ENCODE peak calls at places on chromosomes 6 and 20, in six cellular contexts. K is heart right ventricle, V is NCI-H1105, B is EL, M is GM13977, G is dermis microvascular lymphatic vessel endothelial cell. Q is an unnamed sample.

GRCh38 chr6:1636971-1637871 is 27.5 kb downstream of the FOXC1 start:
- DNase-seq in K (no peak), V (peak), B (no peak), M (no peak), G (no peak), Q (no peak)

GRCh38 chr6:122996797-122997520 is 924 bp downstream of the CLVS2 start:
- DNase-seq in K (no peak), V (no peak), B (no peak), M (no peak), G (no peak), Q (no peak)

GRCh38 chr6:158908596-158908995 is 89.4 kb upstream of the EZR start:
- DNase-seq in K (no peak), V (no peak), B (no peak), M (no peak), G (no peak), Q (no peak)

GRCh38 chr6:71091946-71092345 is 135.1 kb upstream of the B3GAT2 start:
- DNase-seq in K (no peak), V (no peak), B (no peak), M (no peak), G (no peak), Q (no peak)

GRCh38 chr20:36004045-36004444 is 35.7 kb downstream of the CNBD2 start:
- DNase-seq in K (no peak), V (no peak), B (no peak), M (no peak), G (no peak), Q (no peak)

GRCh38 chr6:2625581-2625980 is 125.1 kb downstream of the MYLK4 start:
- DNase-seq in K (no peak), V (no peak), B (no peak), M (no peak), G (no peak), Q (no peak)

GRCh38 chr6:44216677-44217331 is at the start of gene MYMX:
- DNase-seq in K (peak), V (no peak), B (no peak), M (no peak), G (no peak), Q (no peak)

GRCh38 chr6:149820506-149820905 is 43.7 kb downstream of the LRP11 start:
- DNase-seq in K (no peak), V (no peak), B (no peak), M (no peak), G (no peak), Q (peak)

GRCh38 chr6:41469156-41469950 is 76.8 kb upstream of the FOXP4 start:
- DNase-seq in K (no peak), V (no peak), B (no peak), M (no peak), G (no peak), Q (no peak)

GRCh38 chr6:158629376-158630221 is 14.9 kb downstream of the DYNLT1 start:
- DNase-seq in K (no peak), V (no peak), B (no peak), M (no peak), G (no peak), Q (no peak)

GRCh38 chr6:46263709-46264091 is 92.9 kb upstream of the ENPP5 start:
- DNase-seq in K (no peak), V (no peak), B (peak), M (no peak), G (peak), Q (no peak)

GRCh38 chr20:64109831-64110391 is 2.5 kb upstream of the NPBWR2 start:
- DNase-seq in K (no peak), V (no peak), B (no peak), M (no peak), G (no peak), Q (no peak)

GRCh38 chr6:98487612-98488011 is 346.8 kb upstream of the POU3F2 start:
- DNase-seq in K (no peak), V (no peak), B (no peak), M (no peak), G (no peak), Q (no peak)

GRCh38 chr6:143251288-143251687 is 190.6 kb downstream of the AIG1 start:
- DNase-seq in K (no peak), V (no peak), B (no peak), M (no peak), G (no peak), Q (no peak)

GRCh38 chr20:9919271-9920014 is 80.6 kb upstream of the PAK5 start:
- DNase-seq in K (no peak), V (no peak), B (no peak), M (peak), G (no peak), Q (peak)

GRCh38 chr20:699811-700338 is 24.3 kb upstream of the SCRT2 start:
- DNase-seq in K (peak), V (no peak), B (no peak), M (no peak), G (no peak), Q (no peak)

GRCh38 chr20:50129662-50130345 is 16.9 kb upstream of the UBE2V1 start:
- DNase-seq in K (no peak), V (no peak), B (no peak), M (no peak), G (no peak), Q (no peak)

GRCh38 chr20:49345538-49345937 is 67.7 kb upstream of the ZNFX1 start:
- DNase-seq in K (no peak), V (no peak), B (peak), M (no peak), G (no peak), Q (no peak)

GRCh38 chr20:41411458-41411857 is 44.8 kb upstream of the EMILIN3 start:
- DNase-seq in K (no peak), V (no peak), B (peak), M (no peak), G (no peak), Q (peak)

GRCh38 chr20:62764156-62764935 is 31.9 kb upstream of the MRGBP start:
- DNase-seq in K (no peak), V (no peak), B (no peak), M (no peak), G (no peak), Q (no peak)

GRCh38 chr20:50191065-50191565 is 485 bp downstream of the CEBPB start:
- DNase-seq in K (peak), V (peak), B (peak), M (peak), G (no peak), Q (peak)

GRCh38 chr20:62088258-62089127 is 22.8 kb upstream of the TAF4 start:
- DNase-seq in K (no peak), V (no peak), B (peak), M (no peak), G (no peak), Q (no peak)

GRCh38 chr6:37696220-37696840 is 1.4 kb downstream of the MDGA1 start:
- DNase-seq in K (peak), V (no peak), B (peak), M (peak), G (no peak), Q (no peak)

GRCh38 chr20:316316-317068 is 8.9 kb upstream of the SOX12 start:
- DNase-seq in K (no peak), V (no peak), B (no peak), M (no peak), G (no peak), Q (no peak)

GRCh38 chr20:59217162-59217561 is 53.5 kb downstream of the ZNF831 start:
- DNase-seq in K (no peak), V (no peak), B (no peak), M (no peak), G (no peak), Q (no peak)

GRCh38 chr6:44115866-44116265 is 11.4 kb downstream of the MRPL14 start:
- DNase-seq in K (no peak), V (no peak), B (peak), M (no peak), G (no peak), Q (peak)

GRCh38 chr6:22880686-22881433 is 311.5 kb downstream of the HDGFL1 start:
- DNase-seq in K (no peak), V (no peak), B (peak), M (no peak), G (peak), Q (no peak)

GRCh38 chr6:169932491-169932890 is 181.1 kb downstream of the ERMARD start:
- DNase-seq in K (no peak), V (no peak), B (no peak), M (no peak), G (no peak), Q (no peak)

GRCh38 chr20:4087923-4088322 is 72.6 kb upstream of the RNF24 start:
- DNase-seq in K (no peak), V (no peak), B (peak), M (no peak), G (no peak), Q (no peak)

GRCh38 chr6:167580512-167580911 is 246.2 kb upstream of the AFDN start:
- DNase-seq in K (no peak), V (no peak), B (no peak), M (no peak), G (no peak), Q (no peak)

GRCh38 chr6:13762648-13763441 is 51.2 kb upstream of the RANBP9 start:
- DNase-seq in K (no peak), V (no peak), B (peak), M (peak), G (no peak), Q (no peak)

GRCh38 chr6:90669420-90669819 is 82.5 kb upstream of the MAP3K7 start:
- DNase-seq in K (no peak), V (no peak), B (no peak), M (no peak), G (no peak), Q (no peak)

GRCh38 chr6:136985502-136985901 is 59.3 kb downstream of the IL20RA start:
- DNase-seq in K (no peak), V (no peak), B (no peak), M (no peak), G (no peak), Q (no peak)

GRCh38 chr20:62528983-62529891 is 53.4 kb upstream of the GATA5 start:
- DNase-seq in K (no peak), V (no peak), B (no peak), M (no peak), G (no peak), Q (no peak)

GRCh38 chr6:148928811-148929210 is 182.0 kb downstream of the UST start:
- DNase-seq in K (no peak), V (no peak), B (no peak), M (no peak), G (no peak), Q (no peak)

GRCh38 chr6:111848262-111848661 is 25.0 kb downstream of the FYN start:
- DNase-seq in K (no peak), V (no peak), B (no peak), M (no peak), G (no peak), Q (no peak)

GRCh38 chr6:56659721-56660373 is 17.2 kb upstream of the DST start:
- DNase-seq in K (no peak), V (no peak), B (no peak), M (peak), G (no peak), Q (peak)

GRCh38 chr6:43231735-43232450 is 2.6 kb upstream of the DNPH1 start:
- DNase-seq in K (no peak), V (no peak), B (no peak), M (no peak), G (no peak), Q (no peak)